ENCODE peak calls at places on chromosome 11, in four cellular contexts. One of them, this sample, is unnamed. For H3K9me3, the result is how much of the 10 kb centered on the place peaks cover.

GRCh38 chr11:16155448-16155847 is 200.9 kb downstream of the SOX6 start:
- DNase-seq in testis: no peak
- DNase-seq in Peyer's patch: no peak
- DNase-seq in heart left ventricle: no peak
- DNase-seq in this sample: no peak

GRCh38 chr11:65108469-65109123 is 3.1 kb upstream of the TM7SF2 start:
- DNase-seq in testis: no peak
- DNase-seq in Peyer's patch: no peak
- DNase-seq in heart left ventricle: no peak
- DNase-seq in this sample: peak

GRCh38 chr11:74321487-74322188 is 10.2 kb upstream of the P4HA3 start:
- DNase-seq in testis: peak
- DNase-seq in heart left ventricle: no peak
- DNase-seq in Peyer's patch: no peak
- DNase-seq in this sample: no peak

GRCh38 chr11:68361702-68362101 is 49.3 kb downstream of the LRP5 start:
- DNase-seq in heart left ventricle: no peak
- DNase-seq in testis: no peak
- DNase-seq in Peyer's patch: no peak
- DNase-seq in this sample: no peak

GRCh38 chr11:74725701-74726100 is 5.5 kb downstream of the CHRDL2 start:
- DNase-seq in testis: no peak
- DNase-seq in Peyer's patch: no peak
- DNase-seq in heart left ventricle: no peak
- DNase-seq in this sample: no peak

GRCh38 chr11:117547911-117548310 is 220.3 kb downstream of the CEP164 start:
- DNase-seq in heart left ventricle: no peak
- DNase-seq in Peyer's patch: no peak
- DNase-seq in testis: no peak
- DNase-seq in this sample: no peak

GRCh38 chr11:133902506-133902905 is 54.3 kb downstream of the IGSF9B start:
- DNase-seq in Peyer's patch: peak
- DNase-seq in heart left ventricle: no peak
- DNase-seq in testis: no peak
- DNase-seq in this sample: peak

GRCh38 chr11:120956710-120957500 is 67.0 kb upstream of the TBCEL start:
- DNase-seq in testis: no peak
- DNase-seq in Peyer's patch: no peak
- DNase-seq in heart left ventricle: no peak
- DNase-seq in this sample: no peak

GRCh38 chr11:74679513-74679865 is 51.7 kb downstream of the CHRDL2 start:
- DNase-seq in heart left ventricle: no peak
- DNase-seq in testis: peak
- DNase-seq in Peyer's patch: peak
- DNase-seq in this sample: no peak

GRCh38 chr11:131668867-131669780 is 298.7 kb downstream of the NTM start:
- DNase-seq in heart left ventricle: peak
- DNase-seq in testis: peak
- DNase-seq in Peyer's patch: peak
- DNase-seq in this sample: peak

GRCh38 chr11:20048246-20048645 is 112.0 kb downstream of the DBX1 start:
- DNase-seq in heart left ventricle: no peak
- DNase-seq in Peyer's patch: no peak
- DNase-seq in testis: no peak
- DNase-seq in this sample: no peak

GRCh38 chr11:20050551-20051333 is 109.5 kb downstream of the DBX1 start:
- DNase-seq in Peyer's patch: no peak
- DNase-seq in testis: no peak
- DNase-seq in heart left ventricle: no peak
- DNase-seq in this sample: no peak

GRCh38 chr11:20048707-20049106 is 111.6 kb downstream of the DBX1 start:
- DNase-seq in testis: no peak
- DNase-seq in heart left ventricle: no peak
- DNase-seq in Peyer's patch: no peak
- DNase-seq in this sample: no peak

GRCh38 chr11:20049231-20049630 is 111.0 kb downstream of the DBX1 start:
- DNase-seq in testis: no peak
- DNase-seq in heart left ventricle: no peak
- DNase-seq in Peyer's patch: no peak
- DNase-seq in this sample: no peak

GRCh38 chr11:20050048-20050447 is 110.2 kb downstream of the DBX1 start:
- DNase-seq in heart left ventricle: no peak
- DNase-seq in testis: no peak
- DNase-seq in Peyer's patch: no peak
- DNase-seq in this sample: no peak
- H3K27ac ChIP-seq in heart left ventricle: peak
- H3K27ac ChIP-seq in testis: no peak
- H3K27ac ChIP-seq in Peyer's patch: no peak
- H3K27ac ChIP-seq in this sample: no peak

GRCh38 chr11:123357990-123358827 is 71.9 kb upstream of the GRAMD1B start:
- DNase-seq in heart left ventricle: peak
- DNase-seq in Peyer's patch: peak
- DNase-seq in testis: peak
- DNase-seq in this sample: no peak
- TF ChIP-seq POLR2A in heart left ventricle: no peak
- TF ChIP-seq POLR2A in Peyer's patch: no peak
- TF ChIP-seq POLR2A in testis: no peak
- TF ChIP-seq POLR2A in this sample: no peak

DNA sequence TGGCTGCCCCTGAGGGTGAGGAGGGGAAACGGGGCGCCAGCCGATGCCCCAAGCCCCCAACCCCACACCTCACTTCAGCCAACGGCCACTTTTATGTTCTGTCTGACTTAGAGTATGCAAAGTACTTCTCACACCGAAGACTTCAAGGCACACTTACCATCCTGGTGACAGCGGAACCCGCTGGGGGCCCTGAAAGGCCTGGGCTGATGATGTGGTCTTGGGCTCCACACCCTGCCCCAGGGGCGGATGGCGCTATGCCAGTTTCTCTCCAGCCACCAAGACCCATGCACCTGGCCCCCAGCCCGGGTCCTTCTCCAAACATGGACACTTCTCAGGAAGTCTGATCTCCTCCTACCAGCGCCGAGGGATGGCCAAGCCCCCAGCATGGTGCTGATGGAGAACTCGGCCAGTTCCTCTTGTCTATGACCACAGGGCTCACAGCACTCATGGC is 175.4 kb downstream of the CTTN start:
- DNase-seq in Peyer's patch: no peak
- DNase-seq in testis: no peak
- DNase-seq in heart left ventricle: no peak
- DNase-seq in this sample: no peak
- H3K9me3 ChIP-seq in Peyer's patch: under half
- H3K9me3 ChIP-seq in testis: under half
- H3K9me3 ChIP-seq in heart left ventricle: under half
- H3K9me3 ChIP-seq in this sample: under half

GRCh38 chr11:129368889-129369672 is 6.6 kb upstream of the BARX2 start:
- DNase-seq in Peyer's patch: no peak
- DNase-seq in testis: no peak
- DNase-seq in heart left ventricle: no peak
- DNase-seq in this sample: peak
- H3K27ac ChIP-seq in Peyer's patch: peak
- H3K27ac ChIP-seq in testis: no peak
- H3K27ac ChIP-seq in heart left ventricle: no peak
- H3K27ac ChIP-seq in this sample: peak

GRCh38 chr11:829946-830294 is 2.2 kb downstream of the CRACR2B start:
- DNase-seq in testis: no peak
- DNase-seq in heart left ventricle: no peak
- DNase-seq in Peyer's patch: no peak
- DNase-seq in this sample: no peak
- TF ChIP-seq POLR2A in testis: no peak
- TF ChIP-seq POLR2A in heart left ventricle: no peak
- TF ChIP-seq POLR2A in Peyer's patch: no peak
- TF ChIP-seq POLR2A in this sample: no peak

GRCh38 chr11:1180171-1180570 is 22.4 kb downstream of the MUC5AC start:
- DNase-seq in testis: no peak
- DNase-seq in Peyer's patch: no peak
- DNase-seq in heart left ventricle: peak
- DNase-seq in this sample: no peak
- H3K9me3 ChIP-seq in testis: under half
- H3K9me3 ChIP-seq in Peyer's patch: under half
- H3K9me3 ChIP-seq in heart left ventricle: under half
- H3K9me3 ChIP-seq in this sample: under half

GRCh38 chr11:12092714-12093113 is 17.7 kb upstream of the MICAL2 start:
- DNase-seq in Peyer's patch: peak
- DNase-seq in testis: no peak
- DNase-seq in heart left ventricle: no peak
- DNase-seq in this sample: no peak

GRCh38 chr11:12090761-12091261 is 19.6 kb upstream of the MICAL2 start:
- DNase-seq in heart left ventricle: no peak
- DNase-seq in testis: no peak
- DNase-seq in Peyer's patch: peak
- DNase-seq in this sample: peak

GRCh38 chr11:12090061-12090572 is 20.3 kb upstream of the MICAL2 start:
- DNase-seq in heart left ventricle: no peak
- DNase-seq in testis: no peak
- DNase-seq in Peyer's patch: peak
- DNase-seq in this sample: no peak

GRCh38 chr11:12089473-12089872 is 20.9 kb upstream of the MICAL2 start:
- DNase-seq in heart left ventricle: no peak
- DNase-seq in testis: no peak
- DNase-seq in Peyer's patch: peak
- DNase-seq in this sample: no peak

GRCh38 chr11:12091957-12092558 is 18.3 kb upstream of the MICAL2 start:
- DNase-seq in heart left ventricle: no peak
- DNase-seq in testis: peak
- DNase-seq in Peyer's patch: peak
- DNase-seq in this sample: no peak
- H3K27ac ChIP-seq in heart left ventricle: no peak
- H3K27ac ChIP-seq in testis: peak
- H3K27ac ChIP-seq in Peyer's patch: peak
- H3K27ac ChIP-seq in this sample: peak

GRCh38 chr11:59030037-59030436 is 56.1 kb upstream of the GLYATL1B start:
- DNase-seq in heart left ventricle: no peak
- DNase-seq in Peyer's patch: no peak
- DNase-seq in testis: no peak
- DNase-seq in this sample: no peak
- TF ChIP-seq POLR2A in heart left ventricle: no peak
- TF ChIP-seq POLR2A in Peyer's patch: no peak
- TF ChIP-seq POLR2A in testis: no peak
- TF ChIP-seq POLR2A in this sample: no peak

GRCh38 chr11:20457934-20458333 is 70.4 kb downstream of the PRMT3 start:
- DNase-seq in testis: no peak
- DNase-seq in Peyer's patch: no peak
- DNase-seq in heart left ventricle: no peak
- DNase-seq in this sample: no peak

GRCh38 chr11:20458905-20459632 is 71.6 kb downstream of the PRMT3 start:
- DNase-seq in heart left ventricle: no peak
- DNase-seq in Peyer's patch: no peak
- DNase-seq in testis: no peak
- DNase-seq in this sample: no peak

GRCh38 chr11:20459865-20460264 is 72.3 kb downstream of the PRMT3 start:
- DNase-seq in heart left ventricle: no peak
- DNase-seq in testis: no peak
- DNase-seq in Peyer's patch: no peak
- DNase-seq in this sample: no peak

GRCh38 chr11:20453657-20454316 is 66.3 kb downstream of the PRMT3 start:
- DNase-seq in testis: no peak
- DNase-seq in heart left ventricle: no peak
- DNase-seq in Peyer's patch: no peak
- DNase-seq in this sample: no peak

GRCh38 chr11:20457001-20457768 is 69.7 kb downstream of the PRMT3 start:
- DNase-seq in heart left ventricle: no peak
- DNase-seq in testis: no peak
- DNase-seq in Peyer's patch: no peak
- DNase-seq in this sample: no peak
- H3K9me3 ChIP-seq in heart left ventricle: under half
- H3K9me3 ChIP-seq in testis: under half
- H3K9me3 ChIP-seq in Peyer's patch: under half
- H3K9me3 ChIP-seq in this sample: under half

DNA sequence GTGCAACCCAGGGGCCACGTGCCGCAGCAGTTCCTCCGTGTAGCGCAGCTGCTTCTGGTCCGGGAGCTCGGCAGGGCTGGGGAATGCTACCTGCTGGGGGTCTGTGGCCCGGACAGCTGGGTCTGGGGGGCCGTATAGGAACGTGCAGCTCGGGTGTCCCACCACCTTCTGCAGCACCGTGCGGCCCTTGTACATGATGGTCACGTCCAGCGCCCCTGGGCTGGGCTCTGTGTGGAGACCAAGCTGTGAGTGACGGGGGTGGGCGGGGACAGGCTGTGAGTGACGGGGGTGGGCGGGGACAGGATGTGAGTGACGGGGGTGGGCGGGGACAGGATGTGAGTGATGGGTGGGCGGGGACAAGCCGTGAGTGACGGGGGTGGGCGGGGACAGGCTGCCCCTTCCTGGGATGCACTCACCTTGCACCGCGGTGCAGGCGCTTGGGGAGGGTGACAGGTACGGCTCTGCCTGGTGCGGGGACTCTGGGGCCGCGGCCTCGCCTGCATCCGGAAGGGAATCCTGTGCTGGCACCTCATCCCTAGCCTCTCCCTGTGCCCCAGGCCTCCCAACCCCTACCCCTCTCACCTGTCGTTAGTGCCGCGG is 2.3 kb downstream of the IRF7 start:
- DNase-seq in testis: peak
- DNase-seq in heart left ventricle: peak
- DNase-seq in Peyer's patch: peak
- DNase-seq in this sample: peak
- H3K27ac ChIP-seq in testis: peak
- H3K27ac ChIP-seq in heart left ventricle: peak
- H3K27ac ChIP-seq in Peyer's patch: peak
- H3K27ac ChIP-seq in this sample: peak